ENCODE peak calls at places on chromosomes 12 and 14, in seven cellular contexts. W is right cardiac atrium; F is fibroblast of lung; Y is IMR-90; E is suprapubic skin; I is CD8-positive, alpha-beta memory T cell; O is CD8-positive, alpha-beta T cell. P is an unnamed sample. For H3K27me3, the result is how much of the 10 kb centered on the place peaks cover.

GRCh38 chr12:46457958-46458357 is 85.4 kb upstream of the SLC38A2 start:
- DNase-seq in W (no peak), F (no peak), Y (no peak), E (no peak), I (no peak), O (no peak), P (no peak)

GRCh38 chr14:28603606-28604005 is 163.0 kb upstream of the FOXG1 start:
- DNase-seq in W (no peak), F (peak), Y (no peak), E (no peak), I (no peak), O (no peak), P (peak)

GRCh38 chr14:100392266-100392850 is 69.2 kb downstream of the SLC25A47 start:
- DNase-seq in W (no peak), F (no peak), Y (peak), E (no peak), I (no peak), O (no peak), P (no peak)

GRCh38 chr14:70803321-70804110 is 5.8 kb downstream of the MAP3K9 start:
- DNase-seq in W (no peak), F (no peak), Y (no peak), E (no peak), I (no peak), O (no peak), P (no peak)

GRCh38 chr12:26338574-26339572 is 143.5 kb downstream of the SSPN start:
- DNase-seq in W (no peak), F (peak), Y (peak), E (no peak), I (no peak), O (no peak), P (no peak)

GRCh38 chr12:26566670-26567069 is 266.3 kb downstream of the ITPR2 start:
- DNase-seq in W (no peak), F (peak), Y (peak), E (no peak), I (no peak), O (no peak), P (no peak)

GRCh38 chr12:63302941-63303536 is 152.0 kb upstream of the AVPR1A start:
- DNase-seq in W (no peak), F (no peak), Y (no peak), E (no peak), I (no peak), O (no peak), P (no peak)

GRCh38 chr14:21023817-21024667 is 819 bp downstream of the NDRG2 start:
- DNase-seq in W (peak), F (no peak), Y (no peak), E (peak), I (no peak), O (no peak), P (no peak)

GRCh38 chr12:6062427-6063378 is 61.8 kb downstream of the VWF start:
- DNase-seq in W (peak), F (peak), Y (peak), E (no peak), I (peak), O (peak), P (peak)

GRCh38 chr14:63295991-63296630 is 22.6 kb downstream of the GPHB5 start:
- DNase-seq in W (no peak), F (peak), Y (peak), E (no peak), I (no peak), O (no peak), P (no peak)

GRCh38 chr12:9378430-9378835 is 170.2 kb upstream of the PZP start:
- DNase-seq in W (no peak), F (no peak), Y (no peak), E (no peak), I (no peak), O (no peak), P (no peak)

GRCh38 chr14:105745433-105746123 is 219.2 kb downstream of the TMEM121 start:
- DNase-seq in W (no peak), F (no peak), Y (no peak), E (peak), I (no peak), O (no peak), P (no peak)

GRCh38 chr12:107917912-107918800 is 143.7 kb downstream of the ASCL4 start:
- DNase-seq in W (no peak), F (peak), Y (peak), E (no peak), I (no peak), O (no peak), P (no peak)

GRCh38 chr14:94773682-94774211 is 3.8 kb upstream of the GSC start:
- DNase-seq in W (no peak), F (no peak), Y (no peak), E (no peak), I (no peak), O (no peak), P (no peak)

GRCh38 chr12:51951199-51951842 is at the start of gene ACVR1B:
- DNase-seq in W (peak), F (peak), Y (peak), E (peak), I (peak), O (peak), P (peak)

GRCh38 chr14:78143489-78144145 is 26.6 kb upstream of the NRXN3 start:
- DNase-seq in W (no peak), F (peak), Y (peak), E (no peak), I (no peak), O (no peak), P (no peak)

GRCh38 chr12:54680374-54680773 is 32.2 kb upstream of the DCD start:
- DNase-seq in W (no peak), F (no peak), Y (peak), E (no peak), I (no peak), O (no peak), P (no peak)

GRCh38 chr12:54683388-54683787 is 35.2 kb upstream of the DCD start:
- DNase-seq in W (no peak), F (no peak), Y (no peak), E (no peak), I (no peak), O (no peak), P (no peak)

GRCh38 chr12:54684636-54685630 is 36.8 kb upstream of the DCD start:
- DNase-seq in W (no peak), F (no peak), Y (no peak), E (no peak), I (no peak), O (no peak), P (peak)

GRCh38 chr12:54678131-54678530 is 30.0 kb upstream of the DCD start:
- DNase-seq in W (no peak), F (no peak), Y (no peak), E (no peak), I (no peak), O (no peak), P (no peak)

DNA sequence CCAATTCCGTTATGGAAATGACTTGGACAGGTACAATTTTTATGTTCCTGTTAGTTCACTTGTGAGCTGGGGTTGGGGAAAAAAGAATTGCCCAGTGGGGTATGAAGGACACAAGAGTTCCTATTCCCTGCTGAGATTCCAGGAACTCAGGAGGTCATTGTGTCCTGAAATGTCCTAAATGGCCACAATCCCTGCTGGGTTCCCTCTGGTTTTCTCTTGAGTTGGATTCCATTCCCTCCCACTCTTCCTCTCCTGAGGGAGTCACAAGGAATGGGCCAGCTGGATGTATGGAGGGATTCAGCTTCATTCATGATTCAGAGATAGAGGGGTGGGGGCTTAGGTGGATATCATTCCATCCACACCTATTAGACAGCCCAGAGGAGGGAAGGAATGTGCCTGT is 34.5 kb upstream of the DCD start:
- DNase-seq in W (no peak), F (no peak), Y (no peak), E (no peak), I (no peak), O (no peak), P (no peak)
- H3K27ac ChIP-seq in W (no peak), F (no peak), Y (no peak), E (no peak), I (no peak), O (no peak), P (no peak)

GRCh38 chr12:1881936-1882335 is 36.5 kb downstream of the CACNA2D4 start:
- DNase-seq in W (no peak), F (no peak), Y (no peak), E (no peak), I (no peak), O (no peak), P (no peak)

GRCh38 chr12:1880876-1881275 is 37.6 kb downstream of the CACNA2D4 start:
- DNase-seq in W (no peak), F (no peak), Y (no peak), E (no peak), I (no peak), O (no peak), P (no peak)

GRCh38 chr12:1880153-1880845 is 38.2 kb downstream of the CACNA2D4 start:
- DNase-seq in W (no peak), F (no peak), Y (no peak), E (no peak), I (no peak), O (no peak), P (no peak)

GRCh38 chr12:1882405-1882804 is 36.0 kb downstream of the CACNA2D4 start:
- DNase-seq in W (no peak), F (no peak), Y (no peak), E (no peak), I (no peak), O (no peak), P (no peak)

DNA sequence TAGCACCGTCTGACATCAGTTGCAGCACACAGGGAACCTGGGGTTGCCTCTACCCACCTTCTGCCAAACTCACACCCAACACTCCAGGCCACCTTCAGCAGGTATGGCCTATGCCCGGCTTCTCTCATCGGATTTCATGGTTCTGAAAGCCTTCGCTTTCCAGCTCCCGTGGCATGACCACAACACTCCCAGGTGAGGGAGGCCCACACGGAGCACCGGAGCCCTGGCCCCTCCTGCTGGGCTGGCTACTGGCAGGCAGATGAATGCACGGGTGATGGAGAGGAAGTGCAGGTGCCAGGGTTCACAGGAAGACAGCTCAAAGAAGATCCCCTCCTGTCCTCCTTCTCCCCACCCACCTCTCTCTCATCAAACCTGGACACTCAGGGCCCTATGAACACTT is 37.2 kb downstream of the CACNA2D4 start:
- DNase-seq in W (no peak), F (no peak), Y (no peak), E (no peak), I (no peak), O (no peak), P (no peak)
- H3K27me3 ChIP-seq in W (under half), F (under half), Y (half or more), E (under half), I (under half), O (under half), P (under half)

DNA sequence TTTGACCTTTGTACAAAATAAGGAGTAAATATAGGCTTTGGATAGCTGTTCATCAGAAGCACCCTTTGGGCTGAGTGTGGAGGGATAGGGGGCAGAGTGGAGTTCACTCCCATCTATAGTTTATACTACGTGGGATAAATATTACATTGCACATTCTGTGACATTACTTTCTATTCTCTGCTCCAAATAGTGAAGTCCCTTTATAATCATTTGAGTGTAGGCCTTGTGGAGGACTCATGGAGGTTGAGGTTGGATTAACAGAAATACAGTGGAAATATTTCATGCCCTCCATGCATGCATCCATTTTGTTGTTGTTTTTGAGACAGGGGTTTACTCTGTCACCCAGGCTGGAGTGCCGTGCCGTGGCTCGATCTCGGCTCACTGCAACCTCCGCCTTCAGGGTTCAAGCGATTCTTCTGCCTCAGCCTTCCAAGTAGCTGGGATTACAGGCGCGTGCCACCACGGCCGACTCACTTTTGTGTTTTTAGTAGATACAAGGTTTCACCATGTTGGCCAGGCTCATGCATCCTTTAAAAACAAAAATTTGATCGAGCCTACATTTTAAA is 1.4 kb downstream of the CHPT1 start:
- DNase-seq in W (no peak), F (peak), Y (peak), E (no peak), I (no peak), O (no peak), P (no peak)
- H3K27ac ChIP-seq in W (peak), F (peak), Y (no peak), E (peak), I (peak), O (no peak), P (peak)

GRCh38 chr14:76136476-76137160 is 15.1 kb upstream of the GPATCH2L start:
- DNase-seq in W (no peak), F (no peak), Y (no peak), E (no peak), I (no peak), O (no peak), P (no peak)
- H3K27me3 ChIP-seq in W (under half), F (under half), Y (under half), E (half or more), I (under half), O (under half), P (under half)

GRCh38 chr12:90086281-90086680 is 377.6 kb upstream of the ATP2B1 start:
- DNase-seq in W (no peak), F (peak), Y (peak), E (no peak), I (no peak), O (no peak), P (no peak)

GRCh38 chr12:90090929-90091651 is 382.5 kb upstream of the ATP2B1 start:
- DNase-seq in W (no peak), F (peak), Y (peak), E (no peak), I (no peak), O (no peak), P (no peak)

DNA sequence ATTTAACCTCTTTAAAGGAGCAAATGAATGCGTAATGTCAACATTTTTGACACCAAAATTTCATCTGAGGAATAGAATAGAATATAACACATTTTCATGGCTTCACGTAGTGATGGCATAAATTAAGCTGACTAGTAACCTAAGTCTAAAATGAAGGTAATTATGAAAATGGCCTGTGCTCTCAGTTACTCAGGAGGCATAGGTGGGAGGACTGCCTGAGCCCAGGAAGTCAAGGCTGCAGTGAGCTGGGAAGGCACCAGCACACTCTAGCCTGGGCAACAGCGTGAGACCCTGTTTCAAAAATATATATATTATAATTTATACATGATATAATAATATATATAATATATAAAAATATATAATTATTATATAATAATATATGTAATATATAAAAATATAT is 383.2 kb upstream of the ATP2B1 start:
- DNase-seq in W (no peak), F (no peak), Y (no peak), E (no peak), I (no peak), O (no peak), P (no peak)
- H3K27ac ChIP-seq in W (no peak), F (peak), Y (no peak), E (no peak), I (no peak), O (no peak), P (no peak)

GRCh38 chr12:99985129-99985570 is 414 bp upstream of the ANKS1B start:
- DNase-seq in W (no peak), F (peak), Y (no peak), E (no peak), I (no peak), O (no peak), P (no peak)
- H3K27me3 ChIP-seq in W (under half), F (under half), Y (under half), E (under half), I (under half), O (under half), P (under half)

GRCh38 chr14:68856572-68856971 is 63.7 kb upstream of the ZFP36L1 start:
- DNase-seq in W (no peak), F (no peak), Y (no peak), E (no peak), I (no peak), O (no peak), P (no peak)
- H3K27ac ChIP-seq in W (no peak), F (no peak), Y (no peak), E (no peak), I (no peak), O (no peak), P (no peak)

GRCh38 chr12:114412825-114413749 is 7.1 kb upstream of the TBX5 start:
- DNase-seq in W (no peak), F (no peak), Y (peak), E (no peak), I (no peak), O (no peak), P (no peak)

GRCh38 chr12:114415525-114415868 is 9.6 kb upstream of the TBX5 start:
- DNase-seq in W (peak), F (no peak), Y (no peak), E (no peak), I (no peak), O (no peak), P (no peak)

GRCh38 chr12:114414031-114414865 is 8.3 kb upstream of the TBX5 start:
- DNase-seq in W (peak), F (no peak), Y (peak), E (no peak), I (no peak), O (no peak), P (no peak)

GRCh38 chr12:114414866-114415524 is 9.1 kb upstream of the TBX5 start:
- DNase-seq in W (no peak), F (no peak), Y (peak), E (no peak), I (no peak), O (no peak), P (no peak)

GRCh38 chr12:114416028-114416427 is 10.1 kb upstream of the TBX5 start:
- DNase-seq in W (no peak), F (no peak), Y (no peak), E (no peak), I (no peak), O (no peak), P (no peak)
- H3K27me3 ChIP-seq in W (under half), F (under half), Y (under half), E (half or more), I (under half), O (under half), P (under half)

P was measured in prostate gland.